ENCODE peak calls at places on chromosomes 12 and 14, in eight cellular contexts. One of them, this sample, is unnamed.

GRCh38 chr14:21095430-21096205 is 2.8 kb downstream of the ZNF219 start:
- DNase-seq in GM13977: peak; percentile 18
- DNase-seq in H1: no peak
- DNase-seq in A549: no peak
- DNase-seq in HFF-Myc: no peak
- DNase-seq in pancreas: no peak
- DNase-seq in heart right ventricle: peak; percentile 23
- DNase-seq in brain microvascular endothelial cell: no peak
- DNase-seq in this sample: no peak

GRCh38 chr14:77325746-77326094 is 4.9 kb downstream of the GSTZ1 start:
- DNase-seq in GM13977: no peak
- DNase-seq in H1: no peak
- DNase-seq in A549: no peak
- DNase-seq in HFF-Myc: no peak
- DNase-seq in pancreas: peak; percentile 25
- DNase-seq in heart right ventricle: no peak
- DNase-seq in brain microvascular endothelial cell: no peak
- DNase-seq in this sample: no peak

GRCh38 chr14:36604757-36605505 is 22.5 kb upstream of the NKX2-8 start:
- DNase-seq in GM13977: peak; percentile 54
- DNase-seq in H1: peak; percentile 70
- DNase-seq in A549: peak; percentile 71
- DNase-seq in HFF-Myc: peak; percentile 45
- DNase-seq in pancreas: no peak
- DNase-seq in heart right ventricle: peak; percentile 41
- DNase-seq in brain microvascular endothelial cell: peak; percentile 63
- DNase-seq in this sample: peak; percentile 54

GRCh38 chr14:35222872-35223471 is 69.2 kb upstream of the PSMA6 start:
- DNase-seq in GM13977: no peak
- DNase-seq in H1: no peak
- DNase-seq in A549: no peak
- DNase-seq in HFF-Myc: no peak
- DNase-seq in pancreas: no peak
- DNase-seq in heart right ventricle: no peak
- DNase-seq in brain microvascular endothelial cell: no peak
- DNase-seq in this sample: no peak

GRCh38 chr12:74415633-74416032 is 122.0 kb upstream of the ATXN7L3B start:
- DNase-seq in GM13977: no peak
- DNase-seq in H1: no peak
- DNase-seq in A549: peak; percentile 36
- DNase-seq in HFF-Myc: no peak
- DNase-seq in pancreas: no peak
- DNase-seq in heart right ventricle: no peak
- DNase-seq in brain microvascular endothelial cell: peak; percentile 28
- DNase-seq in this sample: no peak

GRCh38 chr12:131775904-131776889 is 52.0 kb upstream of the MMP17 start:
- DNase-seq in GM13977: peak; percentile 67
- DNase-seq in H1: no peak
- DNase-seq in A549: no peak
- DNase-seq in HFF-Myc: no peak
- DNase-seq in pancreas: no peak
- DNase-seq in heart right ventricle: no peak
- DNase-seq in brain microvascular endothelial cell: no peak
- DNase-seq in this sample: peak; percentile 49

GRCh38 chr12:83818888-83819287 is 1093.7 kb downstream of the SLC6A15 start:
- DNase-seq in GM13977: no peak
- DNase-seq in H1: no peak
- DNase-seq in A549: no peak
- DNase-seq in HFF-Myc: no peak
- DNase-seq in pancreas: no peak
- DNase-seq in heart right ventricle: no peak
- DNase-seq in brain microvascular endothelial cell: peak; percentile 70
- DNase-seq in this sample: no peak

GRCh38 chr14:50320279-50320678 is 8.2 kb downstream of the DMAC2L start:
- DNase-seq in GM13977: no peak
- DNase-seq in H1: no peak
- DNase-seq in A549: no peak
- DNase-seq in HFF-Myc: no peak
- DNase-seq in pancreas: no peak
- DNase-seq in heart right ventricle: no peak
- DNase-seq in brain microvascular endothelial cell: peak; percentile 71
- DNase-seq in this sample: peak; percentile 8

DNA sequence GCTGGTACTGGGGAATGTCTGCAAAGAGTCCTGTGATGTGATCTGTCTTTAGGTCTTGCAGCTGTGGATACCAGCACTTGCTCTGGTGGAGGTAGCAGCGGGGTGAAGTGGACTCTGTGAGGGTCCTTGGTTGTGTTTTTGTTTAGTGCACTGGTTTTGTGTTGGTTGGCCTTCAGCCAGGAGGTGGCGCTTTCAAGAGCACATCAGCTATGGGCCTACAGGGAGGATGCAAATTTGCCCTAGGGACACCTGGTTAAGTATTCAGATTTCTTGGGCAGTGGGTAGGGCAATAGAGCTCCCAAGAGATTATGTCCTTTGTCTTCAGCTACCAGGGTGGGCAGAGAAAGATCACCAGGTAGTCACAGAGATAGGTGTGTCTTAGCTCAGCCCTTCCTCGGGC is 63.8 kb downstream of the PTGER2 start:
- DNase-seq in GM13977: no peak
- DNase-seq in H1: peak; percentile 65
- DNase-seq in A549: no peak
- DNase-seq in HFF-Myc: no peak
- DNase-seq in pancreas: no peak
- DNase-seq in heart right ventricle: no peak
- DNase-seq in brain microvascular endothelial cell: no peak
- DNase-seq in this sample: no peak
- TF ChIP-seq CTCF in GM13977: no peak
- TF ChIP-seq CTCF in H1: peak; percentile 39
- TF ChIP-seq CTCF in A549: no peak
- TF ChIP-seq CTCF in HFF-Myc: no peak
- TF ChIP-seq CTCF in pancreas: no peak
- TF ChIP-seq CTCF in heart right ventricle: no peak
- TF ChIP-seq CTCF in brain microvascular endothelial cell: no peak
- TF ChIP-seq CTCF in this sample: peak; percentile 5

GRCh38 chr12:47801904-47802246 is 17.8 kb downstream of the HDAC7 start:
- DNase-seq in GM13977: no peak
- DNase-seq in H1: no peak
- DNase-seq in A549: no peak
- DNase-seq in HFF-Myc: no peak
- DNase-seq in pancreas: no peak
- DNase-seq in heart right ventricle: no peak
- DNase-seq in brain microvascular endothelial cell: no peak
- DNase-seq in this sample: no peak

GRCh38 chr12:47800582-47800981 is 19.1 kb downstream of the HDAC7 start:
- DNase-seq in GM13977: no peak
- DNase-seq in H1: no peak
- DNase-seq in A549: no peak
- DNase-seq in HFF-Myc: no peak
- DNase-seq in pancreas: no peak
- DNase-seq in heart right ventricle: no peak
- DNase-seq in brain microvascular endothelial cell: no peak
- DNase-seq in this sample: no peak

GRCh38 chr12:47801170-47801903 is 18.4 kb downstream of the HDAC7 start:
- DNase-seq in GM13977: no peak
- DNase-seq in H1: no peak
- DNase-seq in A549: no peak
- DNase-seq in HFF-Myc: no peak
- DNase-seq in pancreas: no peak
- DNase-seq in heart right ventricle: no peak
- DNase-seq in brain microvascular endothelial cell: no peak
- DNase-seq in this sample: no peak

GRCh38 chr12:47803196-47803875 is 16.4 kb downstream of the HDAC7 start:
- DNase-seq in GM13977: no peak
- DNase-seq in H1: no peak
- DNase-seq in A549: no peak
- DNase-seq in HFF-Myc: no peak
- DNase-seq in pancreas: no peak
- DNase-seq in heart right ventricle: no peak
- DNase-seq in brain microvascular endothelial cell: no peak
- DNase-seq in this sample: peak; percentile 47

DNA sequence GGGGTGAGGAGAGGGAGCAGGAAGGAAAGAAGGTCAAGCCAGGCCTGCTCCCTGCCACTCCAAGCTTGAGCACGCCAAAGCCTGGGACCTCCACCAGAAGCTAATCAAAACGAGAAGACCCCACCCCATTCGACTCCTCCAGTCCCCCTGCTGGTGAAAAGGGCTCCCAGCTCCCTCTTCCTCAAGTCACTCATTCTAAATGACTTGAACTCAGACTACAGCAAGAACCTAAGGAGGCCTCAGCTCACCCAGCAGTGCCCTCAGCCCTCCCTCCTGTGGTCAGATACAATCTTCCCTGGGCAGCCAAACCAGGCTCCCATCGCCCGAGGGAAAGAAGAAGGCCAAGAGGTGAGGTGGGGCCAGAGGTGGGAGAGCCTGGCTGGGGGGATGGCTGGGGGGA is 17.4 kb downstream of the HDAC7 start:
- DNase-seq in GM13977: no peak
- DNase-seq in H1: no peak
- DNase-seq in A549: no peak
- DNase-seq in HFF-Myc: no peak
- DNase-seq in pancreas: no peak
- DNase-seq in heart right ventricle: no peak
- DNase-seq in brain microvascular endothelial cell: no peak
- DNase-seq in this sample: no peak
- TF ChIP-seq CTCF in GM13977: no peak
- TF ChIP-seq CTCF in H1: peak; percentile 48
- TF ChIP-seq CTCF in A549: no peak
- TF ChIP-seq CTCF in HFF-Myc: peak; percentile 41
- TF ChIP-seq CTCF in pancreas: no peak
- TF ChIP-seq CTCF in heart right ventricle: peak; percentile 14
- TF ChIP-seq CTCF in brain microvascular endothelial cell: peak; percentile 60
- TF ChIP-seq CTCF in this sample: peak; percentile 48

DNA sequence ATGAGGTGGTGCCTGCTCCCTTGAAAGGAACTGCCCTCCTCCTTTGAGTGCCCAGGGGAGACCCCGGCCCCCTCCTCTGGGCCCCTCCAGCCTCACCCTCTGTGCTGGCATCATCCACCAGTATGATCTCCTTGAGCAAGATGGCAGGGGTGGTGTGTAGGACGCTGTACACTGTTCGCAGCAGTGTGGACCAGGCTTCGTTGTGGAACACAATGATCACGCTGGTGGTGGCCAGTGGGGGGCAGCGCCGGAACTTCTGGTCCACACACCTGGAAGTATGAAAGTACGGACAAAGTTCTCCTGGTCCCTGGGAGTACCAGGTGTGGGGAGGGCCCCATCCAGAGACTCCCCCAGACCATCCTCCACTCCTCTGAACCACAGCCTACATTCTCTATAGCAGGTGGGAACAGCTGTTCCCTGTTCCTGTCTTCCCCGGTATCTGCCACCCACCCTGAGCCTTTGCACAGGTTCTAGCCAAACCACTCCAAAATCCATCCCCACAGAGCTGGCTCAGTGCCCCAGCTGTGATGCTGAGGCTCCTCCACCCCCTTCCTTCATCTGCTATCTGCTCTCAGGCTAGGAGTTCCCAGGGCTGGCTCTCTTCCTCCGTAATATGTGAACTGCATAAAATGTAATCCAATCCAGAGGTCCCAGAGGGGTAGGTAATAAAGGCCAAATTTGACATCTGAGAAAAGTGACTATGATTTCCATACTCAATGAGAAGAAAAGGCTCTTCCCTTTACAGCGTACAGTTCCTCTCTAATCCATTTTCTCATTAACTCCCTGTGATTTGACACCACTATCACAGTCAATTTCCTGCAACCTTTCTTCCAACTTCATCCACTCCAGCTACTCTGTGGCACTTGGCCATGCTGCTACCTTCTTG is 13.9 kb downstream of the GALNT6 start:
- DNase-seq in GM13977: no peak
- DNase-seq in H1: no peak
- DNase-seq in A549: no peak
- DNase-seq in HFF-Myc: no peak
- DNase-seq in pancreas: no peak
- DNase-seq in heart right ventricle: no peak
- DNase-seq in brain microvascular endothelial cell: no peak
- DNase-seq in this sample: no peak
- TF ChIP-seq CTCF in GM13977: peak; percentile 23
- TF ChIP-seq CTCF in H1: peak; percentile 49
- TF ChIP-seq CTCF in A549: no peak
- TF ChIP-seq CTCF in HFF-Myc: no peak
- TF ChIP-seq CTCF in pancreas: no peak
- TF ChIP-seq CTCF in heart right ventricle: no peak
- TF ChIP-seq CTCF in brain microvascular endothelial cell: no peak
- TF ChIP-seq CTCF in this sample: no peak

GRCh38 chr12:53179694-53180269 is 740 bp upstream of the ZNF740 start:
- DNase-seq in GM13977: no peak
- DNase-seq in H1: no peak
- DNase-seq in A549: no peak
- DNase-seq in HFF-Myc: no peak
- DNase-seq in pancreas: no peak
- DNase-seq in heart right ventricle: peak; percentile 34
- DNase-seq in brain microvascular endothelial cell: no peak
- DNase-seq in this sample: no peak

GRCh38 chr12:53182836-53183235 is 2.1 kb upstream of the CSAD start:
- DNase-seq in GM13977: no peak
- DNase-seq in H1: no peak
- DNase-seq in A549: no peak
- DNase-seq in HFF-Myc: no peak
- DNase-seq in pancreas: no peak
- DNase-seq in heart right ventricle: no peak
- DNase-seq in brain microvascular endothelial cell: no peak
- DNase-seq in this sample: no peak

GRCh38 chr12:53181935-53182334 is 1.2 kb upstream of the CSAD start:
- DNase-seq in GM13977: no peak
- DNase-seq in H1: no peak
- DNase-seq in A549: no peak
- DNase-seq in HFF-Myc: no peak
- DNase-seq in pancreas: no peak
- DNase-seq in heart right ventricle: no peak
- DNase-seq in brain microvascular endothelial cell: no peak
- DNase-seq in this sample: no peak

GRCh38 chr12:53180931-53181645 is 363 bp upstream of the CSAD start:
- DNase-seq in GM13977: peak; percentile 92
- DNase-seq in H1: peak; percentile 84
- DNase-seq in A549: peak; percentile 91
- DNase-seq in HFF-Myc: no peak
- DNase-seq in pancreas: peak; percentile 84
- DNase-seq in heart right ventricle: peak; percentile 75
- DNase-seq in brain microvascular endothelial cell: peak; percentile 41
- DNase-seq in this sample: peak; percentile 79

DNA sequence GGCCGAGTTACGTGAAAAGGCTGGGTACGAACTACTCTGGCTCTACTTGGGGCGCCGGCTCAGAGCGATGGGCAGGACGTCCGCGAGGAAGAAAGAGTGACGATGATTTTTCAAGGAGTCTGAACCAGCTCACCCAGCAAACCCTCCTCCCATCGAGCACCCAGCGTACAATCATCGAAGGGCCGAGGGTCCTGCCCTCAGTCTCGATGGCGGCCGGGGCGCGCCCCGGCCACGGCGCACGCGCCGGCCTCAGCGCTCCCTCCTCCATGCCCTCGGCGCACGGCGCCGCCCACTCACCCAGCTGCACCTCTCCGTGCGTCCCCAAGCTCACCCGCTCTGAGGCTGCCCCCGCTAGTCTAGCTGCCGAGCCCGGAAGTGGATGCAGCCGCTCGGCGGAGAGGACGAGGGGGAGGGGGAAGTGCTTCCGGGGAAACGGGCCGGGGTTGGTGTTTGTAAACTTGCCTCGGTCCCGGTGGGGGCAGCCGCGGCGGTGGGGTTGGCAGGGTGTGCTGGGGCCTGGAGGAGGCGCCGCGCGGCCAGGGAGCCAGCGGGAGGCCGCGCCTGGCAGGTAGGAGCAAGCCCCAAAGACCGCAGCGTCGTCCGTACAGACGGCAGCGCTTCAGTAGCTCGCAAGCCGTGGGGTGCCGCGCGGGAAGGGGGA is at the start of the genes CSAD and ZNF740:
- DNase-seq in GM13977: peak; percentile 99
- DNase-seq in H1: peak; percentile 94
- DNase-seq in A549: peak; percentile 98
- DNase-seq in HFF-Myc: peak; percentile 87
- DNase-seq in pancreas: peak; percentile 96
- DNase-seq in heart right ventricle: peak; percentile 98
- DNase-seq in brain microvascular endothelial cell: peak; percentile 95
- DNase-seq in this sample: peak; percentile 99
- TF ChIP-seq CTCF in GM13977: no peak
- TF ChIP-seq CTCF in H1: no peak
- TF ChIP-seq CTCF in A549: no peak
- TF ChIP-seq CTCF in HFF-Myc: no peak
- TF ChIP-seq CTCF in pancreas: no peak
- TF ChIP-seq CTCF in heart right ventricle: no peak
- TF ChIP-seq CTCF in brain microvascular endothelial cell: no peak
- TF ChIP-seq CTCF in this sample: no peak

This sample was measured in activated CD8-positive, alpha-beta T cell treated with anti-CD3 and anti-CD28 coated beads for 36 hours.